ENCODE peak calls at places on chromosomes 4 and X, in eight cellular contexts. One of them, this sample, is unnamed.

GRCh38 chrX:39816871-39817731 is 280.7 kb downstream of the BCOR start:
- DNase-seq in NCI-H146: peak; percentile 15
- DNase-seq in Ammon's horn: peak; percentile 40
- DNase-seq in hypothalamus: peak; percentile 30
- DNase-seq in heart left ventricle: no peak
- DNase-seq in cardiac muscle cell: no peak
- DNase-seq in sigmoid colon: no peak
- DNase-seq in GM12891: no peak
- DNase-seq in this sample: no peak

GRCh38 chrX:139106111-139106510 is 394.6 kb upstream of the FGF13 start:
- DNase-seq in NCI-H146: no peak
- DNase-seq in Ammon's horn: no peak
- DNase-seq in hypothalamus: no peak
- DNase-seq in heart left ventricle: no peak
- DNase-seq in cardiac muscle cell: no peak
- DNase-seq in sigmoid colon: no peak
- DNase-seq in GM12891: no peak
- DNase-seq in this sample: no peak

GRCh38 chrX:50618788-50619558 is 148.3 kb upstream of the DGKK start:
- DNase-seq in NCI-H146: no peak
- DNase-seq in Ammon's horn: no peak
- DNase-seq in hypothalamus: no peak
- DNase-seq in heart left ventricle: peak; percentile 27
- DNase-seq in cardiac muscle cell: no peak
- DNase-seq in sigmoid colon: no peak
- DNase-seq in GM12891: no peak
- DNase-seq in this sample: no peak

GRCh38 chr4:41880022-41880837 is 55.0 kb upstream of the TMEM33 start:
- DNase-seq in NCI-H146: no peak
- DNase-seq in Ammon's horn: no peak
- DNase-seq in hypothalamus: no peak
- DNase-seq in heart left ventricle: no peak
- DNase-seq in cardiac muscle cell: no peak
- DNase-seq in sigmoid colon: no peak
- DNase-seq in GM12891: no peak
- DNase-seq in this sample: no peak

GRCh38 chrX:47662144-47662657 is 3.2 kb upstream of the UXT start:
- DNase-seq in NCI-H146: no peak
- DNase-seq in Ammon's horn: no peak
- DNase-seq in hypothalamus: peak; percentile 8
- DNase-seq in heart left ventricle: no peak
- DNase-seq in cardiac muscle cell: no peak
- DNase-seq in sigmoid colon: no peak
- DNase-seq in GM12891: no peak
- DNase-seq in this sample: no peak

GRCh38 chr4:174697164-174697563 is 131.9 kb downstream of the GLRA3 start:
- DNase-seq in NCI-H146: no peak
- DNase-seq in Ammon's horn: no peak
- DNase-seq in hypothalamus: no peak
- DNase-seq in heart left ventricle: no peak
- DNase-seq in cardiac muscle cell: no peak
- DNase-seq in sigmoid colon: no peak
- DNase-seq in GM12891: no peak
- DNase-seq in this sample: no peak

GRCh38 chrX:150899191-150899757 is 806 bp upstream of the CD99L2 start:
- DNase-seq in NCI-H146: peak; percentile 58
- DNase-seq in Ammon's horn: peak; percentile 54
- DNase-seq in hypothalamus: peak; percentile 32
- DNase-seq in heart left ventricle: peak; percentile 21
- DNase-seq in cardiac muscle cell: peak; percentile 18
- DNase-seq in sigmoid colon: peak; percentile 68
- DNase-seq in GM12891: no peak
- DNase-seq in this sample: peak; percentile 14

GRCh38 chrX:94361241-94361640 is 687.2 kb downstream of the FAM133A start:
- DNase-seq in NCI-H146: no peak
- DNase-seq in Ammon's horn: no peak
- DNase-seq in hypothalamus: no peak
- DNase-seq in heart left ventricle: no peak
- DNase-seq in cardiac muscle cell: no peak
- DNase-seq in sigmoid colon: no peak
- DNase-seq in GM12891: no peak
- DNase-seq in this sample: no peak

GRCh38 chrX:40096395-40097091 is 1.2 kb downstream of the BCOR start:
- DNase-seq in NCI-H146: peak; percentile 38
- DNase-seq in Ammon's horn: no peak
- DNase-seq in hypothalamus: peak; percentile 38
- DNase-seq in heart left ventricle: peak; percentile 65
- DNase-seq in cardiac muscle cell: peak; percentile 66
- DNase-seq in sigmoid colon: peak; percentile 79
- DNase-seq in GM12891: no peak
- DNase-seq in this sample: no peak

GRCh38 chrX:87900320-87900908 is 382.8 kb downstream of the KLHL4 start:
- DNase-seq in NCI-H146: no peak
- DNase-seq in Ammon's horn: no peak
- DNase-seq in hypothalamus: no peak
- DNase-seq in heart left ventricle: no peak
- DNase-seq in cardiac muscle cell: no peak
- DNase-seq in sigmoid colon: no peak
- DNase-seq in GM12891: no peak
- DNase-seq in this sample: no peak

GRCh38 chr4:8117278-8117682 is 41.3 kb downstream of the ABLIM2 start:
- DNase-seq in NCI-H146: peak; percentile 19
- DNase-seq in Ammon's horn: no peak
- DNase-seq in hypothalamus: no peak
- DNase-seq in heart left ventricle: no peak
- DNase-seq in cardiac muscle cell: peak; percentile 32
- DNase-seq in sigmoid colon: no peak
- DNase-seq in GM12891: peak; percentile 55
- DNase-seq in this sample: no peak

GRCh38 chr4:81256059-81256635 is 41.1 kb upstream of the PRKG2 start:
- DNase-seq in NCI-H146: no peak
- DNase-seq in Ammon's horn: no peak
- DNase-seq in hypothalamus: no peak
- DNase-seq in heart left ventricle: no peak
- DNase-seq in cardiac muscle cell: no peak
- DNase-seq in sigmoid colon: no peak
- DNase-seq in GM12891: no peak
- DNase-seq in this sample: no peak

GRCh38 chr4:1813915-1814314 is 20.8 kb downstream of the FGFR3 start:
- DNase-seq in NCI-H146: no peak
- DNase-seq in Ammon's horn: no peak
- DNase-seq in hypothalamus: no peak
- DNase-seq in heart left ventricle: no peak
- DNase-seq in cardiac muscle cell: no peak
- DNase-seq in sigmoid colon: no peak
- DNase-seq in GM12891: no peak
- DNase-seq in this sample: no peak

GRCh38 chr4:10737335-10737734 is 52.8 kb upstream of the CLNK start:
- DNase-seq in NCI-H146: peak; percentile 22
- DNase-seq in Ammon's horn: no peak
- DNase-seq in hypothalamus: no peak
- DNase-seq in heart left ventricle: no peak
- DNase-seq in cardiac muscle cell: no peak
- DNase-seq in sigmoid colon: no peak
- DNase-seq in GM12891: no peak
- DNase-seq in this sample: no peak

GRCh38 chr4:187576751-187577150 is 418.8 kb upstream of the ZFP42 start:
- DNase-seq in NCI-H146: no peak
- DNase-seq in Ammon's horn: no peak
- DNase-seq in hypothalamus: no peak
- DNase-seq in heart left ventricle: no peak
- DNase-seq in cardiac muscle cell: no peak
- DNase-seq in sigmoid colon: no peak
- DNase-seq in GM12891: no peak
- DNase-seq in this sample: no peak

GRCh38 chr4:23856630-23857029 is 33.2 kb downstream of the PPARGC1A start:
- DNase-seq in NCI-H146: no peak
- DNase-seq in Ammon's horn: no peak
- DNase-seq in hypothalamus: no peak
- DNase-seq in heart left ventricle: peak; percentile 42
- DNase-seq in cardiac muscle cell: no peak
- DNase-seq in sigmoid colon: no peak
- DNase-seq in GM12891: no peak
- DNase-seq in this sample: no peak

GRCh38 chr4:186260504-186261448 is 5.2 kb upstream of the F11 start:
- DNase-seq in NCI-H146: no peak
- DNase-seq in Ammon's horn: no peak
- DNase-seq in hypothalamus: no peak
- DNase-seq in heart left ventricle: no peak
- DNase-seq in cardiac muscle cell: no peak
- DNase-seq in sigmoid colon: no peak
- DNase-seq in GM12891: no peak
- DNase-seq in this sample: no peak

GRCh38 chrX:132119821-132120220 is 8.0 kb downstream of the FRMD7 start:
- DNase-seq in NCI-H146: no peak
- DNase-seq in Ammon's horn: no peak
- DNase-seq in hypothalamus: no peak
- DNase-seq in heart left ventricle: no peak
- DNase-seq in cardiac muscle cell: no peak
- DNase-seq in sigmoid colon: no peak
- DNase-seq in GM12891: no peak
- DNase-seq in this sample: no peak

GRCh38 chrX:11193035-11193469 is 81.9 kb downstream of the HCCS start:
- DNase-seq in NCI-H146: peak; percentile 45
- DNase-seq in Ammon's horn: no peak
- DNase-seq in hypothalamus: no peak
- DNase-seq in heart left ventricle: no peak
- DNase-seq in cardiac muscle cell: no peak
- DNase-seq in sigmoid colon: no peak
- DNase-seq in GM12891: no peak
- DNase-seq in this sample: no peak

GRCh38 chr4:100716416-100716815 is 198.6 kb upstream of the EMCN start:
- DNase-seq in NCI-H146: no peak
- DNase-seq in Ammon's horn: no peak
- DNase-seq in hypothalamus: no peak
- DNase-seq in heart left ventricle: no peak
- DNase-seq in cardiac muscle cell: no peak
- DNase-seq in sigmoid colon: no peak
- DNase-seq in GM12891: no peak
- DNase-seq in this sample: no peak

GRCh38 chr4:8495803-8496202 is 55.2 kb downstream of the TRMT44 start:
- DNase-seq in NCI-H146: no peak
- DNase-seq in Ammon's horn: no peak
- DNase-seq in hypothalamus: no peak
- DNase-seq in heart left ventricle: no peak
- DNase-seq in cardiac muscle cell: no peak
- DNase-seq in sigmoid colon: no peak
- DNase-seq in GM12891: no peak
- DNase-seq in this sample: no peak

GRCh38 chr4:25863347-25863784 is 578 bp upstream of the SEL1L3 start:
- DNase-seq in NCI-H146: peak; percentile 86
- DNase-seq in Ammon's horn: no peak
- DNase-seq in hypothalamus: no peak
- DNase-seq in heart left ventricle: no peak
- DNase-seq in cardiac muscle cell: peak; percentile 2
- DNase-seq in sigmoid colon: no peak
- DNase-seq in GM12891: no peak
- DNase-seq in this sample: peak; percentile 46

GRCh38 chr4:103075435-103075893 is 1.1 kb downstream of the SLC9B2 start:
- DNase-seq in NCI-H146: no peak
- DNase-seq in Ammon's horn: peak; percentile 6
- DNase-seq in hypothalamus: no peak
- DNase-seq in heart left ventricle: no peak
- DNase-seq in cardiac muscle cell: no peak
- DNase-seq in sigmoid colon: no peak
- DNase-seq in GM12891: no peak
- DNase-seq in this sample: no peak

GRCh38 chr4:133124746-133125145 is 24.3 kb upstream of the PCDH10 start:
- DNase-seq in NCI-H146: no peak
- DNase-seq in Ammon's horn: no peak
- DNase-seq in hypothalamus: no peak
- DNase-seq in heart left ventricle: no peak
- DNase-seq in cardiac muscle cell: no peak
- DNase-seq in sigmoid colon: no peak
- DNase-seq in GM12891: no peak
- DNase-seq in this sample: no peak

GRCh38 chrX:47483310-47484268 is 567 bp upstream of the ZNF41 start:
- DNase-seq in NCI-H146: peak; percentile 26
- DNase-seq in Ammon's horn: peak; percentile 6
- DNase-seq in hypothalamus: no peak
- DNase-seq in heart left ventricle: peak; percentile 28
- DNase-seq in cardiac muscle cell: peak; percentile 43
- DNase-seq in sigmoid colon: peak; percentile 63
- DNase-seq in GM12891: no peak
- DNase-seq in this sample: peak; percentile 7

GRCh38 chr4:38111717-38112116 is 151.5 kb downstream of the PTTG2 start:
- DNase-seq in NCI-H146: no peak
- DNase-seq in Ammon's horn: no peak
- DNase-seq in hypothalamus: no peak
- DNase-seq in heart left ventricle: no peak
- DNase-seq in cardiac muscle cell: no peak
- DNase-seq in sigmoid colon: no peak
- DNase-seq in GM12891: no peak
- DNase-seq in this sample: no peak

GRCh38 chr4:73698217-73698616 is 42.2 kb upstream of the CXCL8 start:
- DNase-seq in NCI-H146: no peak
- DNase-seq in Ammon's horn: no peak
- DNase-seq in hypothalamus: peak; percentile 1
- DNase-seq in heart left ventricle: no peak
- DNase-seq in cardiac muscle cell: no peak
- DNase-seq in sigmoid colon: no peak
- DNase-seq in GM12891: no peak
- DNase-seq in this sample: no peak

GRCh38 chr4:740656-741282 is 35.1 kb downstream of the PCGF3 start:
- DNase-seq in NCI-H146: no peak
- DNase-seq in Ammon's horn: no peak
- DNase-seq in hypothalamus: no peak
- DNase-seq in heart left ventricle: no peak
- DNase-seq in cardiac muscle cell: no peak
- DNase-seq in sigmoid colon: no peak
- DNase-seq in GM12891: no peak
- DNase-seq in this sample: no peak

GRCh38 chr4:48262926-48263325 is 6.7 kb downstream of the TEC start:
- DNase-seq in NCI-H146: no peak
- DNase-seq in Ammon's horn: no peak
- DNase-seq in hypothalamus: no peak
- DNase-seq in heart left ventricle: no peak
- DNase-seq in cardiac muscle cell: no peak
- DNase-seq in sigmoid colon: no peak
- DNase-seq in GM12891: no peak
- DNase-seq in this sample: no peak

GRCh38 chr4:127174731-127175130 is 458.0 kb upstream of the INTU start:
- DNase-seq in NCI-H146: no peak
- DNase-seq in Ammon's horn: no peak
- DNase-seq in hypothalamus: no peak
- DNase-seq in heart left ventricle: no peak
- DNase-seq in cardiac muscle cell: no peak
- DNase-seq in sigmoid colon: no peak
- DNase-seq in GM12891: no peak
- DNase-seq in this sample: no peak

GRCh38 chr4:1407657-1408333 is 1.6 kb upstream of the NKX1-1 start:
- DNase-seq in NCI-H146: no peak
- DNase-seq in Ammon's horn: no peak
- DNase-seq in hypothalamus: no peak
- DNase-seq in heart left ventricle: no peak
- DNase-seq in cardiac muscle cell: no peak
- DNase-seq in sigmoid colon: no peak
- DNase-seq in GM12891: no peak
- DNase-seq in this sample: no peak

GRCh38 chr4:162274354-162274753 is 110.6 kb upstream of the FSTL5 start:
- DNase-seq in NCI-H146: no peak
- DNase-seq in Ammon's horn: peak; percentile 57
- DNase-seq in hypothalamus: no peak
- DNase-seq in heart left ventricle: no peak
- DNase-seq in cardiac muscle cell: no peak
- DNase-seq in sigmoid colon: peak; percentile 72
- DNase-seq in GM12891: no peak
- DNase-seq in this sample: no peak

GRCh38 chrX:9315086-9315485 is 149.8 kb upstream of the TBL1X start:
- DNase-seq in NCI-H146: no peak
- DNase-seq in Ammon's horn: no peak
- DNase-seq in hypothalamus: no peak
- DNase-seq in heart left ventricle: no peak
- DNase-seq in cardiac muscle cell: no peak
- DNase-seq in sigmoid colon: no peak
- DNase-seq in GM12891: no peak
- DNase-seq in this sample: no peak

GRCh38 chr4:88697113-88697512 is 516 bp downstream of the NAP1L5 start:
- DNase-seq in NCI-H146: peak; percentile 6
- DNase-seq in Ammon's horn: peak; percentile 59
- DNase-seq in hypothalamus: no peak
- DNase-seq in heart left ventricle: peak; percentile 29
- DNase-seq in cardiac muscle cell: no peak
- DNase-seq in sigmoid colon: peak; percentile 82
- DNase-seq in GM12891: no peak
- DNase-seq in this sample: no peak